ENCODE peak calls at places on chromosome 10, in seven cellular contexts. Y is H7; C is stimulated activated CD4-positive, alpha-beta T cell treated with anti-CD3 and anti-CD28 coated beads, Interleukin-4, amount 100 ng/mL, for 1 hour; B is fibroblast of mammary gland; M is amniotic stem cell; X is Panc1; R is NCI-H1105. G is an unnamed sample.

GRCh38 chr10:132293416-132294195 is 14.1 kb downstream of the STK32C start:
- DNase-seq in X (no peak), B (no peak), Y (peak), R (no peak), M (no peak), C (no peak), G (no peak)

GRCh38 chr10:77415311-77415960 is 222.2 kb downstream of the KCNMA1 start:
- DNase-seq in R (no peak), X (no peak), C (no peak), B (no peak), M (no peak), Y (no peak), G (no peak)

GRCh38 chr10:32950457-32951109 is 7.4 kb downstream of the ITGB1 start:
- DNase-seq in C (no peak), R (no peak), X (no peak), M (no peak), Y (no peak), B (no peak), G (no peak)

GRCh38 chr10:70847666-70848360 is 32.1 kb downstream of the SGPL1 start:
- DNase-seq in M (no peak), R (no peak), B (no peak), Y (no peak), X (no peak), C (no peak), G (no peak)

GRCh38 chr10:35600193-35600592 is 4.9 kb upstream of the GJD4 start:
- DNase-seq in Y (no peak), C (no peak), X (no peak), R (no peak), M (no peak), B (no peak), G (no peak)

GRCh38 chr10:48526371-48526821 is 78.5 kb downstream of the ARHGAP22 start:
- DNase-seq in R (no peak), X (no peak), B (peak), M (peak), Y (no peak), C (no peak), G (no peak)

GRCh38 chr10:119479048-119479394 is 63.5 kb downstream of the RGS10 start:
- DNase-seq in M (no peak), X (no peak), Y (no peak), B (no peak), C (no peak), R (no peak), G (no peak)

GRCh38 chr10:58513189-58514101 is 773 bp downstream of the BICC1 start:
- DNase-seq in Y (peak), X (no peak), B (peak), R (no peak), M (no peak), C (peak), G (no peak)

GRCh38 chr10:84012831-84013458 is 126.4 kb upstream of the GHITM start:
- DNase-seq in Y (no peak), X (no peak), M (no peak), R (no peak), C (no peak), B (no peak), G (no peak)

GRCh38 chr10:84706875-84707274 is 378.5 kb downstream of the CCSER2 start:
- DNase-seq in X (no peak), Y (no peak), R (no peak), B (no peak), M (no peak), C (no peak), G (no peak)

GRCh38 chr10:24762161-24762924 is 38.7 kb upstream of the ARHGAP21 start:
- DNase-seq in B (peak), X (no peak), C (no peak), Y (peak), R (no peak), M (no peak), G (no peak)

GRCh38 chr10:34861293-34862004 is 46.4 kb upstream of the PARD3 start:
- DNase-seq in B (no peak), X (no peak), R (peak), Y (no peak), M (no peak), C (no peak), G (no peak)

GRCh38 chr10:6669269-6669859 is 89.3 kb upstream of the PRKCQ start:
- DNase-seq in R (no peak), X (peak), M (peak), C (no peak), Y (peak), B (peak), G (peak)

GRCh38 chr10:83991986-83992753 is 147.1 kb upstream of the GHITM start:
- DNase-seq in X (no peak), R (peak), B (no peak), C (peak), M (no peak), Y (peak), G (peak)